ENCODE peak calls at places on chromosomes 1 and 21, in six cellular contexts. O is cardiac muscle cell, B is HL-60, H is heart right ventricle, G is mammary epithelial cell, S is HCT116. I is an unnamed sample.

GRCh38 chr1:24108334-24109165 is 3.4 kb downstream of the MYOM3 start:
- DNase-seq in O (no peak), B (no peak), H (no peak), G (peak; percentile 96), S (peak; percentile 32), I (peak; percentile 75)

GRCh38 chr1:56502700-56503245 is 76.6 kb downstream of the PLPP3 start:
- DNase-seq in O (no peak), B (no peak), H (no peak), G (no peak), S (no peak), I (no peak)

GRCh38 chr1:168470821-168471473 is 72.8 kb downstream of the XCL2 start:
- DNase-seq in O (no peak), B (no peak), H (no peak), G (peak; percentile 95), S (peak; percentile 77), I (no peak)

GRCh38 chr1:147072371-147073061 is 99.8 kb downstream of the PRKAB2 start:
- DNase-seq in O (peak; percentile 46), B (no peak), H (no peak), G (no peak), S (no peak), I (no peak)

GRCh38 chr21:41877901-41878830 is 978 bp downstream of the PRDM15 start:
- DNase-seq in O (peak; percentile 28), B (peak; percentile 64), H (no peak), G (peak; percentile 26), S (no peak), I (peak; percentile 28)

GRCh38 chr1:90706437-90707362 is 10.4 kb downstream of the BARHL2 start:
- DNase-seq in O (peak; percentile 70), B (no peak), H (no peak), G (peak; percentile 34), S (no peak), I (peak; percentile 53)

GRCh38 chr1:2566106-2567045 is 10.2 kb downstream of the TNFRSF14 start:
- DNase-seq in O (no peak), B (no peak), H (peak; percentile 11), G (no peak), S (no peak), I (no peak)

GRCh38 chr1:62283361-62283760 is 35.9 kb downstream of the KANK4 start:
- DNase-seq in O (no peak), B (no peak), H (no peak), G (no peak), S (no peak), I (no peak)

GRCh38 chr1:111275079-111275478 is 15.6 kb upstream of the CHIA start:
- DNase-seq in O (no peak), B (no peak), H (peak; percentile 44), G (peak; percentile 85), S (no peak), I (no peak)

GRCh38 chr1:171919891-171920887 is 78.9 kb downstream of the DNM3 start:
- DNase-seq in O (no peak), B (no peak), H (no peak), G (no peak), S (no peak), I (no peak)

GRCh38 chr1:212525479-212526110 is 83.0 kb upstream of the ATF3 start:
- DNase-seq in O (no peak), B (no peak), H (peak; percentile 30), G (peak; percentile 71), S (no peak), I (no peak)

GRCh38 chr1:246246430-246246829 is 260.6 kb downstream of the SMYD3 start:
- DNase-seq in O (no peak), B (no peak), H (no peak), G (no peak), S (no peak), I (no peak)

GRCh38 chr21:36419996-36420395 is 34.8 kb downstream of the CHAF1B start:
- DNase-seq in O (peak; percentile 89), B (peak; percentile 38), H (peak; percentile 74), G (peak; percentile 66), S (peak; percentile 77), I (peak; percentile 86)

GRCh38 chr1:158534496-158534895 is 19.7 kb downstream of the OR6Y1 start:
- DNase-seq in O (peak; percentile 69), B (no peak), H (no peak), G (no peak), S (no peak), I (peak; percentile 58)

GRCh38 chr1:63643926-63644325 is 50.7 kb downstream of the PGM1 start:
- DNase-seq in O (peak; percentile 87), B (no peak), H (peak; percentile 23), G (no peak), S (no peak), I (no peak)

GRCh38 chr1:212699839-212700596 is at the start of gene BATF3:
- DNase-seq in O (no peak), B (no peak), H (peak; percentile 72), G (no peak), S (no peak), I (peak; percentile 25)

GRCh38 chr1:236512019-236512418 is 11.8 kb upstream of the LGALS8 start:
- DNase-seq in O (no peak), B (no peak), H (no peak), G (no peak), S (no peak), I (no peak)

GRCh38 chr1:187266051-187266450 is 437.3 kb downstream of the PLA2G4A start:
- DNase-seq in O (peak; percentile 73), B (no peak), H (no peak), G (no peak), S (no peak), I (no peak)

GRCh38 chr1:87449348-87449963 is 120.8 kb downstream of the LMO4 start:
- DNase-seq in O (peak; percentile 42), B (no peak), H (peak; percentile 20), G (peak; percentile 49), S (no peak), I (no peak)

GRCh38 chr1:110554871-110555801 is 36.2 kb upstream of the KCNA10 start:
- DNase-seq in O (peak; percentile 68), B (peak; percentile 17), H (peak; percentile 65), G (no peak), S (no peak), I (peak; percentile 65)

GRCh38 chr21:36260802-36261201 is 59.2 kb upstream of the MORC3 start:
- DNase-seq in O (no peak), B (no peak), H (no peak), G (no peak), S (no peak), I (no peak)

GRCh38 chr21:15749045-15749867 is 19.5 kb downstream of the USP25 start:
- DNase-seq in O (no peak), B (no peak), H (no peak), G (no peak), S (no peak), I (no peak)

GRCh38 chr1:55685560-55685959 is 470.4 kb upstream of the USP24 start:
- DNase-seq in O (no peak), B (no peak), H (peak; percentile 10), G (no peak), S (no peak), I (peak; percentile 31)

GRCh38 chr1:172887162-172887561 is 163.6 kb downstream of the TNFSF18 start:
- DNase-seq in O (no peak), B (no peak), H (no peak), G (no peak), S (no peak), I (no peak)

DNA sequence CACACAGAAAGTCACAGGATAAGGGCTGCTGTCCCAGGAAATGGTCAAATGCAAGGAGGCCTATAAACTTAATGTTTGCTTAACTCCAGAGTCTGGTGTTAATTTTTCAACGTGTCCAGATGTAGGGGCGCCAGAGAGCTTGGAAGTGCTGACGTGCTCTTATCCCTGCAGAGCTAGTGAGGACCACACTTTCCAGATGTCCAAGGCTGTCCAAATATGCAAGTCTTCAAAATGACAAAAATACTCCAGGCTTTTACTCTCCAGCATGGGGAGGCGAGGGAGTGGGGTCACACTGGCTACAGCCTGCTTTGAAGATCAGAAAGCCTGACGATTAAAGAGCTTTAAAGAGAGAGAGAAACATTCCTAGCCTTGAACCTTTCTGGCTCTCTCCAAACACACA is 57.6 kb downstream of the ABCA4 start:
- DNase-seq in O (peak; percentile 59), B (no peak), H (peak; percentile 40), G (no peak), S (peak; percentile 51), I (peak; percentile 68)
- H3K27ac ChIP-seq in O (no peak overlapping the region), B (no peak overlapping the region), H (peak overlapping the region; percentile 61), G (no peak overlapping the region), S (no peak overlapping the region), I (no peak overlapping the region)

DNA sequence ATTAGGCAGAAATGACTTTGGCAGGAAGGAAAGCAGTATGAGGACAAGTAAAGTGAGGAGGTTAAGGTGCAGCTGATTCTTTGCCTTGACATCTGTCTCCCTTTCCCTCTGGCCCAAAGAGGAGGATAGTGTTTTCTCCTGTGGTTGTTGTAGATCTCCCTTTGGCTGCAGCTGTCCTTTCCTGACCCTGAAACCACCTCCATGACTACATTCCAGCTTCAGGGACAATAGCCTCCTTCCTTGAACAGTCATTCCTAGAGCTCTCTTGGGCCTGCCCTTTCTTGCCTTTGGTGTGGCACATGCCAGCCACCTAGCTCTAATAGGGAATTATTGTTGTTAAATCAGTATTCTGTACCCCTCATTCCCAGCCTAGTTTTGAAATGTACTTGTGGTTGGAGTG is 6.2 kb downstream of the ZMYM1 start:
- DNase-seq in O (no peak), B (no peak), H (no peak), G (peak; percentile 92), S (no peak), I (no peak)
- TF ChIP-seq CTCF in O (no peak), B (no peak), H (no peak), G (no peak), S (no peak), I (no peak)

GRCh38 chr1:116062201-116062600 is 49.0 kb upstream of the MAB21L3 start:
- DNase-seq in O (peak; percentile 5), B (no peak), H (no peak), G (no peak), S (no peak), I (no peak)

GRCh38 chr1:116067564-116067887 is 43.7 kb upstream of the MAB21L3 start:
- DNase-seq in O (no peak), B (no peak), H (peak; percentile 14), G (peak; percentile 23), S (no peak), I (no peak)

GRCh38 chr1:116064616-116065015 is 46.6 kb upstream of the MAB21L3 start:
- DNase-seq in O (no peak), B (no peak), H (no peak), G (peak; percentile 17), S (no peak), I (no peak)

DNA sequence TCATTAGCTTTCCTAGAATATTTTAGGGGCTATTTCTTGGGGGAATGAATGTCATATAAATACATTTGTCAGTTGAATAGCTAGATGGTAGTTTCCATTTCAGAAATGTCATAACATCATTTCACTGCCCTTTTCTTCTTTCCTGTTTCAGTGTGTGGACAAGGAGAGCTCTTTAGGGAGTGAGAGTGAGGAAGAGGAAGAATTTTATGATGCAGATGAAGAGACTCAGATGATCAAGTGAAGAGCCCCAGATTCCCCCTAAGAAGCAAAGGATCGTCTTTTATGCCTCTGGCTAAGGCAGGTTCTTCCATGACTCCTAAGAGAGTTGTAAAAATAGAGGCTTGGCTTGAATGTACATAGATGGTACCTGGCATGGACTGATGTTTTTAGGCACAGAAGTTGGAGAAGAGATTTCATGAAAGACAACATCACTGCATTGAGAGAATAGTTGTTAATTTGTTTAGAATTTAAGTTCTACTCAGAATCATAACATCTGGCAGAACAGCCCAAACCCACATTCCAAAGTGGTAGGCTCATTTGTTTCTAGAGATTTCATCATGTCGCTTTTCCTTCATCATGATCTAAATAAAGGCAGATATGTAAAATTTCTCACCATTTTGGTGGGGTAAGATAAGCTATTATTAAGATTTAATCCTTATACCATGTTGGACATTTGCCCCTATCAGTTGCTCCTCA is 44.2 kb upstream of the MAB21L3 start:
- DNase-seq in O (no peak), B (no peak), H (no peak), G (peak; percentile 7), S (no peak), I (no peak)
- H3K27ac ChIP-seq in O (no peak overlapping the region), B (no peak overlapping the region), H (no peak overlapping the region), G (peak overlapping the region; percentile 54), S (no peak overlapping the region), I (no peak overlapping the region)

GRCh38 chr1:223244366-223245103 is 101.5 kb upstream of the TLR5 start:
- DNase-seq in O (no peak), B (no peak), H (no peak), G (peak; percentile 41), S (no peak), I (no peak)
- TF ChIP-seq CTCF in O (peak; percentile 12), B (no peak), H (peak; percentile 65), G (peak; percentile 8), S (peak; percentile 6), I (peak; percentile 6)

I was measured in testis.